ENCODE peak calls at places on chromosomes 12 and 14, in four cellular contexts. X is suprapubic skin, B is tibial nerve, C is HepG2. J is an unnamed sample.

GRCh38 chr14:90871605-90872233 is 55.5 kb upstream of the TTC7B start:
- DNase-seq in B (no peak), C (no peak), X (no peak), J (no peak)

GRCh38 chr14:69848156-69848555 is 31.1 kb upstream of the SMOC1 start:
- DNase-seq in C (peak; percentile 58), X (no peak), B (no peak), J (no peak)

GRCh38 chr12:27906658-27907473 is 65.7 kb downstream of the PTHLH start:
- DNase-seq in C (no peak), B (no peak), X (no peak), J (no peak)

GRCh38 chr14:85317491-85318021 is 212.4 kb upstream of the FLRT2 start:
- DNase-seq in C (no peak), X (no peak), B (no peak), J (no peak)

GRCh38 chr14:67571991-67572323 is 28.1 kb downstream of the PIGH start:
- DNase-seq in B (no peak), C (no peak), X (no peak), J (no peak)

GRCh38 chr14:88023658-88024187 is 18.8 kb downstream of the GPR65 start:
- DNase-seq in C (peak; percentile 78), X (no peak), B (no peak), J (no peak)

GRCh38 chr14:24972844-24973243 is 77.1 kb downstream of the STXBP6 start:
- DNase-seq in B (no peak), X (no peak), C (no peak), J (no peak)

GRCh38 chr12:101539148-101539547 is 55.6 kb upstream of the MYBPC1 start:
- DNase-seq in X (no peak), B (no peak), C (no peak), J (peak; percentile 50)

GRCh38 chr12:105069936-105070702 is 14.1 kb downstream of the ALDH1L2 start:
- DNase-seq in C (no peak), B (no peak), X (no peak), J (no peak)

GRCh38 chr12:92162079-92162478 is 16.4 kb upstream of the BTG1 start:
- DNase-seq in C (no peak), B (no peak), X (no peak), J (no peak)

GRCh38 chr14:105420976-105421674 is 1.5 kb downstream of the MTA1 start:
- DNase-seq in B (no peak), C (no peak), X (no peak), J (no peak)

GRCh38 chr12:106841471-106842302 is 67.2 kb downstream of the RIC8B start:
- DNase-seq in X (no peak), C (peak; percentile 30), B (no peak), J (peak; percentile 61)

GRCh38 chr12:116403546-116403945 is 126.1 kb upstream of the MED13L start:
- DNase-seq in C (no peak), X (no peak), B (no peak), J (no peak)

GRCh38 chr14:24274101-24274543 is 2.7 kb upstream of the RABGGTA start:
- DNase-seq in X (no peak), C (no peak), B (no peak), J (no peak)

GRCh38 chr14:74574706-74575105 is 37.3 kb downstream of the LTBP2 start:
- DNase-seq in X (no peak), C (no peak), B (no peak), J (peak; percentile 30)

GRCh38 chr12:12024958-12025682 is 45.6 kb upstream of the BCL2L14 start:
- DNase-seq in B (no peak), C (no peak), X (no peak), J (no peak)

GRCh38 chr14:43894534-43894933 is 612.5 kb downstream of the FSCB start:
- DNase-seq in X (no peak), C (no peak), B (no peak), J (no peak)

GRCh38 chr12:6772331-6772695 is at the start of gene LAG3:
- DNase-seq in C (no peak), X (no peak), B (no peak), J (peak; percentile 60)

GRCh38 chr12:45655186-45655585 is 74.3 kb upstream of the ARID2 start:
- DNase-seq in C (peak; percentile 15), X (no peak), B (no peak), J (no peak)

GRCh38 chr14:67602995-67603545 is 3.0 kb upstream of the PIGH start:
- DNase-seq in X (no peak), B (no peak), C (no peak), J (no peak)

GRCh38 chr12:10849425-10849878 is at the start of gene PRR4:
- DNase-seq in X (no peak), C (no peak), B (no peak), J (no peak)

GRCh38 chr14:69664865-69665526 is 53.6 kb downstream of the SUSD6 start:
- DNase-seq in X (no peak), B (no peak), C (peak; percentile 31), J (no peak)

GRCh38 chr12:72275551-72275950 is 3.4 kb downstream of the TRHDE start:
- DNase-seq in B (no peak), X (no peak), C (no peak), J (no peak)

GRCh38 chr12:101670007-101670671 is 27.3 kb upstream of the CHPT1 start:
- DNase-seq in X (no peak), B (no peak), C (peak; percentile 66), J (no peak)

GRCh38 chr14:50410921-50411320 is 14.2 kb upstream of the CDKL1 start:
- DNase-seq in C (no peak), X (no peak), B (no peak), J (no peak)

GRCh38 chr12:128817115-128818015 is 6.4 kb downstream of the SLC15A4 start:
- DNase-seq in X (no peak), B (no peak), C (no peak), J (no peak)

GRCh38 chr14:97178781-97179180 is 381.6 kb downstream of the VRK1 start:
- DNase-seq in C (no peak), B (no peak), X (no peak), J (no peak)

GRCh38 chr14:98175881-98176280 is 1096.1 kb downstream of the BCL11B start:
- DNase-seq in X (no peak), C (no peak), B (no peak), J (no peak)

GRCh38 chr12:1591029-1591428 is 3.4 kb downstream of the FBXL14 start:
- DNase-seq in B (no peak), C (no peak), X (no peak), J (no peak)

GRCh38 chr12:29163146-29163545 is 14.1 kb downstream of the FAR2 start:
- DNase-seq in X (no peak), B (no peak), C (no peak), J (no peak)

GRCh38 chr12:109443794-109444193 is 33.3 kb downstream of the KCTD10 start:
- DNase-seq in X (no peak), B (no peak), C (no peak), J (no peak)

GRCh38 chr14:101761032-101761880 is at the start of gene PPP2R5C:
- DNase-seq in C (peak; percentile 76), X (peak; percentile 96), B (peak; percentile 87), J (peak; percentile 91)

GRCh38 chr12:75766263-75767160 is 255.1 kb upstream of the KRR1 start:
- DNase-seq in X (no peak), C (peak; percentile 97), B (no peak), J (no peak)

GRCh38 chr12:124436366-124436765 is 131.0 kb downstream of the NCOR2 start:
- DNase-seq in B (no peak), X (no peak), C (no peak), J (peak; percentile 61)

GRCh38 chr12:65728348-65728912 is 95.9 kb upstream of the HMGA2 start:
- DNase-seq in B (no peak), C (no peak), X (no peak), J (no peak)

GRCh38 chr12:65721541-65722190 is 102.6 kb upstream of the HMGA2 start:
- DNase-seq in B (no peak), X (no peak), C (no peak), J (no peak)

GRCh38 chr12:65720739-65721138 is 103.5 kb upstream of the HMGA2 start:
- DNase-seq in X (no peak), B (no peak), C (no peak), J (no peak)

GRCh38 chr12:65728913-65729793 is 95.1 kb upstream of the HMGA2 start:
- DNase-seq in C (no peak), X (no peak), B (no peak), J (no peak)

GRCh38 chr12:65725376-65725775 is 98.9 kb upstream of the HMGA2 start:
- DNase-seq in C (no peak), B (no peak), X (no peak), J (no peak)
- H3K27me3 ChIP-seq in C (peaks cover 38% of the 10 kb centered on the region), B (no peaks in the 10 kb centered on the region), X (peaks cover 50% of the 10 kb centered on the region), J (no peaks in the 10 kb centered on the region)

GRCh38 chr12:122072031-122072970 is 6.3 kb upstream of the MLXIP start:
- DNase-seq in C (no peak), B (no peak), X (no peak), J (peak; percentile 68)
- TF ChIP-seq EP300 in C (no peak), B (peak; percentile 18), X (no peak), J (no peak)

GRCh38 chr14:36176524-36176923 is at the start of gene PTCSC3:
- DNase-seq in B (no peak), X (no peak), C (no peak), J (no peak)
- H3K27me3 ChIP-seq in B (no peaks in the 10 kb centered on the region), X (no peaks in the 10 kb centered on the region), C (peaks cover 13% of the 10 kb centered on the region), J (no peaks in the 10 kb centered on the region)

GRCh38 chr14:77032854-77033621 is 4.5 kb upstream of the IRF2BPL start:
- DNase-seq in C (peak; percentile 86), B (peak; percentile 89), X (peak; percentile 98), J (peak; percentile 93)
- TF ChIP-seq EP300 in C (peak; percentile 43), B (peak; percentile 96), X (no peak), J (peak; percentile 85)

J was measured in ovary.